ENCODE peak calls at places on chromosomes 11 and 22, in four cellular contexts. One of them, this sample, is unnamed.
A peak's percentile ranks its signal among the peaks of the same experiment; 100 is the strongest.

GRCh38 chr11:77522215-77522614 is 48.3 kb upstream of the PAK1 start:
- DNase-seq in IMR-90: peak; percentile 28
- DNase-seq in neuronal stem cell: no peak
- DNase-seq in mesenchymal stem cell: no peak
- DNase-seq in this sample: peak; percentile 62

GRCh38 chr11:60133917-60134316 is 45.5 kb downstream of the MS4A2 start:
- DNase-seq in IMR-90: no peak
- DNase-seq in neuronal stem cell: no peak
- DNase-seq in mesenchymal stem cell: no peak
- DNase-seq in this sample: no peak

GRCh38 chr11:132994038-132994502 is 538.2 kb downstream of the OPCML start:
- DNase-seq in neuronal stem cell: no peak
- DNase-seq in mesenchymal stem cell: no peak
- DNase-seq in IMR-90: no peak
- DNase-seq in this sample: no peak

GRCh38 chr11:35927067-35927466 is 16.8 kb upstream of the LDLRAD3 start:
- DNase-seq in neuronal stem cell: no peak
- DNase-seq in IMR-90: no peak
- DNase-seq in mesenchymal stem cell: no peak
- DNase-seq in this sample: no peak

GRCh38 chr22:45552580-45553332 is 50.1 kb downstream of the FBLN1 start:
- DNase-seq in neuronal stem cell: no peak
- DNase-seq in IMR-90: peak; percentile 96
- DNase-seq in mesenchymal stem cell: peak; percentile 94
- DNase-seq in this sample: no peak

GRCh38 chr11:71446942-71447688 is 1.1 kb downstream of the DHCR7 start:
- DNase-seq in mesenchymal stem cell: peak; percentile 90
- DNase-seq in IMR-90: peak; percentile 66
- DNase-seq in neuronal stem cell: no peak
- DNase-seq in this sample: peak; percentile 23

GRCh38 chr11:45922425-45923082 is at the start of gene LARGE2:
- DNase-seq in neuronal stem cell: peak; percentile 59
- DNase-seq in IMR-90: no peak
- DNase-seq in mesenchymal stem cell: no peak
- DNase-seq in this sample: peak; percentile 80

GRCh38 chr11:66450610-66451009 is 12.0 kb upstream of the MRPL11 start:
- DNase-seq in mesenchymal stem cell: no peak
- DNase-seq in neuronal stem cell: no peak
- DNase-seq in IMR-90: no peak
- DNase-seq in this sample: no peak

GRCh38 chr11:123434262-123434661 is 4.2 kb downstream of the GRAMD1B start:
- DNase-seq in neuronal stem cell: no peak
- DNase-seq in mesenchymal stem cell: no peak
- DNase-seq in IMR-90: peak; percentile 22
- DNase-seq in this sample: peak; percentile 88

GRCh38 chr11:47001666-47002285 is 65.2 kb downstream of the CSTPP1 start:
- DNase-seq in neuronal stem cell: no peak
- DNase-seq in mesenchymal stem cell: peak; percentile 29
- DNase-seq in IMR-90: peak; percentile 41
- DNase-seq in this sample: peak; percentile 67

GRCh38 chr11:72641522-72641899 is 32.7 kb downstream of the PDE2A start:
- DNase-seq in mesenchymal stem cell: no peak
- DNase-seq in IMR-90: no peak
- DNase-seq in neuronal stem cell: no peak
- DNase-seq in this sample: no peak

GRCh38 chr11:72637926-72638325 is 36.3 kb downstream of the PDE2A start:
- DNase-seq in neuronal stem cell: no peak
- DNase-seq in mesenchymal stem cell: no peak
- DNase-seq in IMR-90: no peak
- DNase-seq in this sample: no peak

GRCh38 chr11:72637198-72637597 is 37.0 kb downstream of the PDE2A start:
- DNase-seq in mesenchymal stem cell: no peak
- DNase-seq in neuronal stem cell: no peak
- DNase-seq in IMR-90: no peak
- DNase-seq in this sample: no peak

GRCh38 chr11:72641900-72642814 is 32.1 kb downstream of the PDE2A start:
- DNase-seq in mesenchymal stem cell: peak; percentile 23
- DNase-seq in IMR-90: no peak
- DNase-seq in neuronal stem cell: no peak
- DNase-seq in this sample: no peak

DNA sequence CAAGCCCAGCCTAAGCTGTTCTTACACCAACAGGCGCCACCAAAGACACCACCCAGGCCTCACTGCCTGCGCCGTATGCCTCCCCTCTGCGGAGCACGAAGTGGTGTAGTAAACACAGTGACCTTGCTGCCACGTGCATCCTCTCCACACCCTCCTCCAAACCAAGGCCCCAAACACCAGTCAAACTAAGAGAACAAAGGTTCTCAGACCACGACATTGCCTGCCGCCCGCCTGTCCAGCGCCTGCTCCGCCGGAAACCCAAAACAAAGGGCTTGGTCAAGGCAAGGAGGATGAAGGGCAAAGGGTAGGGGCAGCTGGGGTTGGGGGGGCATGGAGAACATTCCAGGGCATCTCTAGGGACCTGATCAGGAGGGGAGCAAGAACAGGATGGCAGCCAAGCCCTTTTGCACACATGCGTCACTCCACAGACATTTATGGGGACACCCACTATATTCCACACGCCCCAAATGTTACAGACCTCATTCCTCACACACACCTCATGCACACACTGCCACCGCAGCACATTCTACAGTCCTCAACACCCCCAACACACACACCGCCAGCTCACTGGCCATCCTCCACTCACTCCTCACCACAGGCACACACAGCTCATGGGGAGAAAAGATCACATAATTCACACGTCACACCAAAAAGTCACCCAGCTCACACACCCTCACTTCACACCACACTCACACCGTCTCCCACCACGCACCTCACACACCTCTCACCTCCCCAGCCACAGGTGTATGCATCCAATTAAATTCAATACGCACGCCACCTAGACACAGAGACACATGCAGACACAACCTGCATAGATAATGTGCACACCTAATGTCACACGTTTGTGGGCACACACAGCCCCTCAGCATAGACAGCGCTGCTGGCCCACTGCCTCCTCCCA is 34.5 kb downstream of the PDE2A start:
- DNase-seq in neuronal stem cell: no peak
- DNase-seq in mesenchymal stem cell: no peak
- DNase-seq in IMR-90: no peak
- DNase-seq in this sample: no peak
- H2AK5ac ChIP-seq in neuronal stem cell: peak overlapping the region; percentile 31
- H2AK5ac ChIP-seq in mesenchymal stem cell: no peak overlapping the region
- H2AK5ac ChIP-seq in IMR-90: no peak overlapping the region
- H2AK5ac ChIP-seq in this sample: no peak overlapping the region

GRCh38 chr11:8720868-8721739 is 38.5 kb downstream of the RPL27A start:
- DNase-seq in IMR-90: no peak
- DNase-seq in mesenchymal stem cell: peak; percentile 23
- DNase-seq in neuronal stem cell: no peak
- DNase-seq in this sample: peak; percentile 87

GRCh38 chr11:8720376-8720775 is 37.8 kb downstream of the RPL27A start:
- DNase-seq in mesenchymal stem cell: peak; percentile 22
- DNase-seq in IMR-90: peak; percentile 18
- DNase-seq in neuronal stem cell: no peak
- DNase-seq in this sample: no peak

GRCh38 chr11:8717544-8717875 is 34.9 kb downstream of the RPL27A start:
- DNase-seq in IMR-90: no peak
- DNase-seq in mesenchymal stem cell: no peak
- DNase-seq in neuronal stem cell: no peak
- DNase-seq in this sample: no peak

GRCh38 chr11:8717876-8718753 is 35.5 kb downstream of the RPL27A start:
- DNase-seq in mesenchymal stem cell: peak; percentile 95
- DNase-seq in IMR-90: peak; percentile 97
- DNase-seq in neuronal stem cell: no peak
- DNase-seq in this sample: peak; percentile 85

GRCh38 chr11:8719260-8720190 is 36.9 kb downstream of the RPL27A start:
- DNase-seq in IMR-90: peak; percentile 96
- DNase-seq in mesenchymal stem cell: peak; percentile 95
- DNase-seq in neuronal stem cell: no peak
- DNase-seq in this sample: peak; percentile 88
- H3K79me1 ChIP-seq in IMR-90: peaks cover 19% of the 10 kb centered on the region
- H3K79me1 ChIP-seq in mesenchymal stem cell: peaks cover 31% of the 10 kb centered on the region
- H3K79me1 ChIP-seq in neuronal stem cell: no peaks in the 10 kb centered on the region
- H3K79me1 ChIP-seq in this sample: no peaks in the 10 kb centered on the region

GRCh38 chr22:19817561-19818263 is 37.0 kb downstream of the GNB1L start:
- DNase-seq in neuronal stem cell: no peak
- DNase-seq in IMR-90: no peak
- DNase-seq in mesenchymal stem cell: no peak
- DNase-seq in this sample: no peak

GRCh38 chr22:19815093-19815822 is 39.4 kb downstream of the GNB1L start:
- DNase-seq in IMR-90: no peak
- DNase-seq in mesenchymal stem cell: no peak
- DNase-seq in neuronal stem cell: no peak
- DNase-seq in this sample: no peak

GRCh38 chr22:19815823-19816290 is 38.8 kb downstream of the GNB1L start:
- DNase-seq in neuronal stem cell: no peak
- DNase-seq in IMR-90: no peak
- DNase-seq in mesenchymal stem cell: no peak
- DNase-seq in this sample: no peak

GRCh38 chr22:19818264-19819208 is 36.1 kb downstream of the GNB1L start:
- DNase-seq in IMR-90: no peak
- DNase-seq in mesenchymal stem cell: no peak
- DNase-seq in neuronal stem cell: no peak
- DNase-seq in this sample: no peak

DNA sequence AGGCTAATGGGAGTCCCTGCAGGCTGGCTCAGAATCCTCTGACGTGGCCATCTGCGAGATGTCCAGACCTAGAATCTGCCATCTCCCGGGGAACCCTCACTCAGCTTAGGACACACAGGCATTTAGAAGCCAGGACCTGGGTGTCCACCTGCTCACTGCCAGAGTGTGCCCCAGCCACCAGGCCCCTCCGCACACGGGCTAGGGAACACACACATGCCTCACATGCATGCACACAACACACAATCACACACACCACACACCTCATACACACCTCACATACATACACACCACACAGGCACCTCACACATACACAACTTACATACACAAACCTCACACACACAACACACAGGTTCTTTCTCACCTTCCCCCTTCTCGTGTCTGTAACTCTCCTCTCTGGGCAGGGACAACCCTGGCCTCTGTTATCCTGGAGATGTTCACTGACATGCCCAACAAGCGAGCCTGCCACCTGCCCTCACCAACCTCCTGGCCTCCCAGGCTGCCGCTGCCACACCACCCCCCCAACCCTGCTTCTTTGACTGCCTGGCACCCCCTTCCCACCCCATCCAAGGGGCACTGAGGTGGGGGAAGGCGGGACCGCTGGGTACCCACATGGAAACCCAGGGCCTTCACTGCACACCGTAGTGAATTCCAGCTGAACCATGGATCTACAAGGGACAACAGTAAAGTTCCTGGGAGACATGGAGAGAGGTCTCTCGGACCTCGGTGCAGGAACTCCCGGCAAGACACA is 38.1 kb downstream of the GNB1L start:
- DNase-seq in IMR-90: no peak
- DNase-seq in mesenchymal stem cell: no peak
- DNase-seq in neuronal stem cell: no peak
- DNase-seq in this sample: no peak
- H2AK5ac ChIP-seq in IMR-90: no peak overlapping the region
- H2AK5ac ChIP-seq in mesenchymal stem cell: no peak overlapping the region
- H2AK5ac ChIP-seq in neuronal stem cell: no peak overlapping the region
- H2AK5ac ChIP-seq in this sample: no peak overlapping the region

GRCh38 chr11:13221722-13222121 is 55.9 kb upstream of the BMAL1 start:
- DNase-seq in mesenchymal stem cell: peak; percentile 30
- DNase-seq in IMR-90: no peak
- DNase-seq in neuronal stem cell: no peak
- DNase-seq in this sample: peak; percentile 76
- H3K79me1 ChIP-seq in mesenchymal stem cell: no peaks in the 10 kb centered on the region
- H3K79me1 ChIP-seq in IMR-90: no peaks in the 10 kb centered on the region
- H3K79me1 ChIP-seq in neuronal stem cell: no peaks in the 10 kb centered on the region
- H3K79me1 ChIP-seq in this sample: no peaks in the 10 kb centered on the region

This sample was measured in mesendoderm.